ENCODE peak calls at places on chromosomes 5 and 9, in five cellular contexts. R, K, Y, H and F are unnamed samples.

GRCh38 chr5:27191786-27192505 is 153.6 kb upstream of the CDH9 start:
- DNase-seq in R (no peak), K (no peak), Y (no peak), H (no peak), F (no peak)

GRCh38 chr9:95938724-95939123 is 63.2 kb downstream of the ERCC6L2 start:
- DNase-seq in R (no peak), K (no peak), Y (no peak), H (no peak), F (no peak)

GRCh38 chr5:67620386-67621039 is 423.9 kb upstream of the CD180 start:
- DNase-seq in R (no peak), K (no peak), Y (no peak), H (no peak), F (no peak)

GRCh38 chr9:97570899-97571298 is 62.3 kb downstream of the TSTD2 start:
- DNase-seq in R (peak), K (no peak), Y (no peak), H (no peak), F (no peak)

GRCh38 chr5:61887271-61887670 is 418.7 kb upstream of the KIF2A start:
- DNase-seq in R (no peak), K (no peak), Y (no peak), H (no peak), F (no peak)

GRCh38 chr9:35538361-35539234 is 48.7 kb downstream of the RUSC2 start:
- DNase-seq in R (peak), K (peak), Y (no peak), H (peak), F (no peak)

GRCh38 chr9:4269872-4270271 is 30.0 kb downstream of the GLIS3 start:
- DNase-seq in R (no peak), K (no peak), Y (no peak), H (no peak), F (no peak)

GRCh38 chr5:103621548-103621930 is 59.0 kb upstream of the NUDT12 start:
- DNase-seq in R (no peak), K (no peak), Y (no peak), H (no peak), F (no peak)

GRCh38 chr9:18798106-18798505 is 234.9 kb downstream of the SAXO1 start:
- DNase-seq in R (no peak), K (no peak), Y (no peak), H (no peak), F (no peak)

GRCh38 chr9:127706836-127707241 is at the start of gene CFAP157:
- DNase-seq in R (no peak), K (no peak), Y (no peak), H (no peak), F (no peak)

GRCh38 chr5:55438931-55439477 is 95.8 kb downstream of the PLPP1 start:
- DNase-seq in R (no peak), K (no peak), Y (no peak), H (no peak), F (no peak)

GRCh38 chr5:41921874-41922273 is 3.2 kb upstream of the FBXO4 start:
- DNase-seq in R (no peak), K (no peak), Y (no peak), H (no peak), F (no peak)

GRCh38 chr5:10018670-10019069 is 231.0 kb downstream of the ATPSCKMT start:
- DNase-seq in R (no peak), K (peak), Y (no peak), H (no peak), F (no peak)

GRCh38 chr9:2817987-2818386 is 25.9 kb downstream of the PUM3 start:
- DNase-seq in R (no peak), K (peak), Y (no peak), H (no peak), F (no peak)

GRCh38 chr5:32170303-32171170 is 3.6 kb downstream of the GOLPH3 start:
- DNase-seq in R (no peak), K (peak), Y (no peak), H (no peak), F (no peak)

GRCh38 chr5:14134086-14134485 is 9.1 kb upstream of the TRIO start:
- DNase-seq in R (no peak), K (no peak), Y (no peak), H (no peak), F (no peak)

GRCh38 chr5:1291611-1292080 is 3.2 kb downstream of the TERT start:
- DNase-seq in R (no peak), K (no peak), Y (no peak), H (no peak), F (peak)

GRCh38 chr9:130117376-130117775 is 54.8 kb upstream of the NCS1 start:
- DNase-seq in R (no peak), K (no peak), Y (no peak), H (no peak), F (no peak)

GRCh38 chr5:132812949-132813598 is at the start of gene SOWAHA:
- DNase-seq in R (no peak), K (no peak), Y (no peak), H (peak), F (no peak)

GRCh38 chr5:139698461-139699146 is 50.5 kb downstream of the CXXC5 start:
- DNase-seq in R (peak), K (peak), Y (no peak), H (peak), F (no peak)

GRCh38 chr5:115377468-115378217 is 81.2 kb upstream of the CCDC112 start:
- DNase-seq in R (no peak), K (peak), Y (peak), H (no peak), F (no peak)

GRCh38 chr9:5644522-5644921 is 15.6 kb downstream of the RIC1 start:
- DNase-seq in R (no peak), K (no peak), Y (no peak), H (no peak), F (no peak)

GRCh38 chr5:145965804-145966203 is 29.4 kb downstream of the SH3RF2 start:
- DNase-seq in R (peak), K (no peak), Y (no peak), H (no peak), F (no peak)

GRCh38 chr9:128633601-128634000 is 23.0 kb downstream of the DYNC2I2 start:
- DNase-seq in R (peak), K (no peak), Y (no peak), H (no peak), F (no peak)

GRCh38 chr5:169637856-169638190 is 748 bp downstream of the DOCK2 start:
- DNase-seq in R (peak), K (no peak), Y (peak), H (no peak), F (no peak)

GRCh38 chr9:114238919-114239879 is 83.7 kb upstream of the ORM1 start:
- DNase-seq in R (peak), K (no peak), Y (no peak), H (no peak), F (no peak)

GRCh38 chr5:132265336-132266030 is 8.0 kb downstream of the PDLIM4 start:
- DNase-seq in R (peak), K (peak), Y (peak), H (peak), F (no peak)

GRCh38 chr5:160629007-160629402 is 207.3 kb downstream of the PTTG1 start:
- DNase-seq in R (no peak), K (no peak), Y (no peak), H (no peak), F (no peak)

GRCh38 chr9:13939129-13939528 is 374.8 kb downstream of the NFIB start:
- DNase-seq in R (no peak), K (peak), Y (no peak), H (no peak), F (no peak)

GRCh38 chr9:124139001-124139400 is 118.7 kb upstream of the NEK6 start:
- DNase-seq in R (no peak), K (no peak), Y (no peak), H (no peak), F (no peak)

GRCh38 chr9:137502008-137502913 is 43.1 kb upstream of the NSMF start:
- DNase-seq in R (no peak), K (no peak), Y (no peak), H (no peak), F (peak)

GRCh38 chr9:135802876-135803419 is 101.0 kb downstream of the KCNT1 start:
- DNase-seq in R (no peak), K (no peak), Y (no peak), H (no peak), F (peak)

GRCh38 chr5:168433982-168434381 is 52.3 kb upstream of the RARS1 start:
- DNase-seq in R (no peak), K (no peak), Y (no peak), H (peak), F (no peak)

GRCh38 chr9:111483419-111483861 is 743 bp downstream of the ECPAS start:
- DNase-seq in R (no peak), K (peak), Y (peak), H (no peak), F (no peak)